ENCODE peak calls at places on chromosome 6, in six cellular contexts. X, Q, L, S, G and N are unnamed samples.

GRCh38 chr6:3624268-3625136 is 127.0 kb downstream of the PXDC1 start:
- DNase-seq in L (no peak), X (no peak), Q (no peak), G (no peak), S (no peak), N (no peak)

GRCh38 chr6:140670013-140670412 is 1295.6 kb upstream of the CITED2 start:
- DNase-seq in Q (no peak), S (peak; percentile 4), G (no peak), X (no peak), L (peak; percentile 49), N (no peak)

GRCh38 chr6:68639826-68640505 is 4.9 kb downstream of the ADGRB3 start:
- DNase-seq in G (no peak), S (no peak), X (peak; percentile 26), L (no peak), Q (no peak), N (no peak)

GRCh38 chr6:6452002-6452401 is 131.5 kb upstream of the F13A1 start:
- DNase-seq in G (no peak), L (no peak), Q (no peak), X (no peak), S (no peak), N (no peak)

GRCh38 chr6:52538252-52538905 is 38.5 kb downstream of the TRAM2 start:
- DNase-seq in S (no peak), L (peak; percentile 74), G (no peak), Q (no peak), X (no peak), N (no peak)

GRCh38 chr6:30325150-30325872 is 1.4 kb upstream of the TRIM39 start:
- DNase-seq in X (peak; percentile 95), G (no peak), Q (peak; percentile 83), S (peak; percentile 61), L (peak; percentile 88), N (peak; percentile 75)

GRCh38 chr6:89818977-89819335 is 638 bp downstream of the MDN1 start:
- DNase-seq in X (peak; percentile 58), G (no peak), S (peak; percentile 40), L (peak; percentile 56), Q (peak; percentile 25), N (peak; percentile 54)

GRCh38 chr6:148265058-148265457 is 77.6 kb upstream of the SASH1 start:
- DNase-seq in G (no peak), S (peak; percentile 63), L (no peak), X (peak; percentile 49), Q (no peak), N (no peak)

GRCh38 chr6:142088858-142089216 is 43.9 kb upstream of the GJE1 start:
- DNase-seq in Q (peak; percentile 74), L (peak; percentile 66), S (peak; percentile 17), G (no peak), X (peak; percentile 74), N (no peak)

GRCh38 chr6:116412270-116412669 is 41.5 kb downstream of the DSE start:
- DNase-seq in L (peak; percentile 69), S (no peak), G (no peak), X (no peak), Q (no peak), N (no peak)

GRCh38 chr6:20719980-20720379 is 185.7 kb downstream of the CDKAL1 start:
- DNase-seq in S (no peak), L (no peak), Q (no peak), X (no peak), G (no peak), N (no peak)

GRCh38 chr6:116277124-116277523 is 2.6 kb downstream of the TSPYL1 start:
- DNase-seq in L (peak; percentile 22), G (no peak), Q (no peak), S (no peak), X (no peak), N (no peak)

GRCh38 chr6:136959471-136959891 is 37.4 kb downstream of the SLC35D3 start:
- DNase-seq in G (no peak), Q (peak; percentile 74), L (no peak), X (peak; percentile 68), S (no peak), N (no peak)

GRCh38 chr6:72422126-72422680 is 199.7 kb upstream of the KCNQ5 start:
- DNase-seq in G (no peak), Q (no peak), S (peak; percentile 33), X (no peak), L (peak; percentile 74), N (no peak)

GRCh38 chr6:30613251-30614043 is 3.6 kb downstream of the PPP1R10 start:
- DNase-seq in G (no peak), Q (no peak), S (peak; percentile 48), L (peak; percentile 39), X (no peak), N (no peak)

GRCh38 chr6:485655-486054 is 94.1 kb downstream of the IRF4 start:
- DNase-seq in G (no peak), X (no peak), S (no peak), L (no peak), Q (no peak), N (no peak)

GRCh38 chr6:1614767-1615650 is 5.3 kb downstream of the FOXC1 start:
- DNase-seq in Q (peak; percentile 44), G (no peak), X (peak; percentile 71), L (no peak), S (no peak), N (no peak)

GRCh38 chr6:151067684-151068596 is 171.8 kb upstream of the AKAP12 start:
- DNase-seq in X (no peak), S (peak; percentile 97), Q (no peak), G (peak; percentile 98), L (peak; percentile 95), N (no peak)

GRCh38 chr6:107673076-107673494 is 151.0 kb downstream of the SCML4 start:
- DNase-seq in X (no peak), Q (no peak), G (no peak), L (no peak), S (no peak), N (no peak)

GRCh38 chr6:77467038-77467437 is 3.7 kb upstream of the HTR1B start:
- DNase-seq in S (peak; percentile 29), Q (peak; percentile 11), L (peak; percentile 48), X (peak; percentile 34), G (no peak), N (no peak)
- H3K4me2 ChIP-seq in S (no peak overlapping the region), Q (peak overlapping the region; percentile 90), L (peak overlapping the region; percentile 83), X (peak overlapping the region; percentile 84), G (no peak overlapping the region), N (no peak overlapping the region)

GRCh38 chr6:112356994-112357393 is 9.9 kb downstream of the RFPL4B start:
- DNase-seq in L (no peak), G (no peak), X (no peak), Q (no peak), S (no peak), N (no peak)

GRCh38 chr6:112362027-112362795 is 15.1 kb downstream of the RFPL4B start:
- DNase-seq in L (no peak), S (no peak), X (no peak), Q (no peak), G (no peak), N (no peak)

GRCh38 chr6:112360498-112360897 is 13.4 kb downstream of the RFPL4B start:
- DNase-seq in L (peak; percentile 48), G (no peak), S (no peak), Q (no peak), X (no peak), N (no peak)

GRCh38 chr6:112352607-112353006 is 5.5 kb downstream of the RFPL4B start:
- DNase-seq in X (no peak), L (no peak), G (no peak), S (no peak), Q (no peak), N (no peak)

GRCh38 chr6:112357801-112358200 is 10.7 kb downstream of the RFPL4B start:
- DNase-seq in G (no peak), S (peak; percentile 46), L (peak; percentile 90), X (no peak), Q (no peak), N (no peak)
- TF ChIP-seq EZH2phosphoT487 in G (no peak), S (no peak), L (no peak), X (no peak), Q (no peak), N (no peak)

DNA sequence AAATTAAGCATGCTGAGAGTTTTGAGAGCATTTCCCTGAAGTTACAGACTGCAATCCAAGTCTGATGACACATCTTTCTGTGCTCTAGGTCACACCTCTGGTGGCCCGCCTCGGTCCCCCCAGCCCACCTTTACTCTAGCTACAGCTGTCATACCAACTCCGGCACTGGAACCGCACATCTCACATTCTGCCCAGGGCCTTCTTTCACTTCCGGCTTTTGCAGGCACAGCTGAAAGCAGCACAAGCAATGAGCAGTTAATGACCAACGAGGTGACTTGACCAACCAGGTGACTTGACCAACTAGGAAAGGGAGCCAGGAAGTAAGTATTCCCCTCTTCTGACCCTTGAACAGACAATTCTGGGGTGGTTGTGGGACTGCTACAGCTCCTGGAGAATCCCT is 88.6 kb upstream of the MOCS1 start:
- DNase-seq in L (no peak), X (no peak), Q (no peak), G (no peak), S (no peak), N (no peak)
- H3K4me2 ChIP-seq in L (no peak overlapping the region), X (no peak overlapping the region), Q (no peak overlapping the region), G (no peak overlapping the region), S (no peak overlapping the region), N (no peak overlapping the region)

DNA sequence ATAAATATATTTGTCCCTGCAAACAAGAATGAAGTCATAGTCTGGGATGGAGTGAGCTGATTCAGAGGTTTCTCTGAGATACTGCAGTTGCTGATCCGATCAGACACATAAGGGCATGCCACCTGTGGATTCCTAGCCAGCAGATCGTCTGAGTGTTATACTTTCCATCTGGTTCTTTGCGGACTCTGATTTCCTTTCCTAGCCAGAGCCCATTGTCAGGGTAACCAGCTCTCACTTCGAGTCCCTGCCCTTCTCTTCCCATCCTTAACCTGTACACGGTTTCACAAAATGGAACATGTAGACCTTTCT is 100.9 kb downstream of the TMEM200A start:
- DNase-seq in S (no peak), X (peak; percentile 15), Q (no peak), L (peak; percentile 32), G (no peak), N (no peak)
- TF ChIP-seq EZH2phosphoT487 in S (no peak), X (no peak), Q (no peak), L (no peak), G (no peak), N (no peak)